ENCODE peak calls at places on chromosomes 13 and 19, in ten cellular contexts. Z, D, J, Q, C, B, U, V, G and F are unnamed samples.

GRCh38 chr13:59064042-59064441 is 1099.7 kb downstream of the DIAPH3 start:
- DNase-seq in Z (no peak), D (no peak), J (no peak), Q (no peak), C (no peak), B (no peak), U (no peak), V (no peak), G (no peak), F (no peak)

GRCh38 chr13:89363144-89363543 is 1692.0 kb downstream of the SLITRK5 start:
- DNase-seq in Z (peak; percentile 75), D (no peak), J (no peak), Q (no peak), C (no peak), B (no peak), U (no peak), V (peak; percentile 10), G (peak; percentile 31), F (no peak)

GRCh38 chr13:25375727-25376358 is 4.1 kb downstream of the ATP8A2 start:
- DNase-seq in Z (no peak), D (no peak), J (peak; percentile 20), Q (no peak), C (no peak), B (peak; percentile 65), U (peak; percentile 22), V (peak; percentile 71), G (no peak), F (peak; percentile 13)

GRCh38 chr13:109924376-109924775 is 138.0 kb upstream of the IRS2 start:
- DNase-seq in Z (no peak), D (no peak), J (no peak), Q (no peak), C (no peak), B (peak; percentile 17), U (no peak), V (no peak), G (no peak), F (no peak)

GRCh38 chr13:41145136-41145908 is 12.7 kb upstream of the KBTBD6 start:
- DNase-seq in Z (no peak), D (no peak), J (no peak), Q (no peak), C (no peak), B (peak; percentile 53), U (no peak), V (no peak), G (no peak), F (no peak)

GRCh38 chr19:13796301-13797057 is 1.2 kb downstream of the ZSWIM4 start:
- DNase-seq in Z (peak; percentile 93), D (peak; percentile 71), J (no peak), Q (no peak), C (peak; percentile 95), B (peak; percentile 86), U (peak; percentile 98), V (peak; percentile 86), G (peak; percentile 81), F (peak; percentile 84)

GRCh38 chr19:39282021-39282420 is 13.8 kb downstream of the IFNL2 start:
- DNase-seq in Z (no peak), D (no peak), J (no peak), Q (no peak), C (no peak), B (no peak), U (no peak), V (no peak), G (no peak), F (no peak)

GRCh38 chr13:110442946-110443632 is 118.4 kb downstream of the RAB20 start:
- DNase-seq in Z (no peak), D (no peak), J (no peak), Q (no peak), C (peak; percentile 17), B (peak; percentile 72), U (peak; percentile 44), V (no peak), G (no peak), F (no peak)

GRCh38 chr19:38551450-38551813 is 66.3 kb downstream of the MAP4K1 start:
- DNase-seq in Z (no peak), D (no peak), J (no peak), Q (no peak), C (no peak), B (no peak), U (no peak), V (no peak), G (no peak), F (no peak)